ENCODE peak calls at places on chromosomes 11 and 22, in five cellular contexts. J is psoas muscle, I is mammary epithelial cell, T is spleen, F is GM23338. P is an unnamed sample.
A peak's percentile ranks its signal among the peaks of the same experiment; 100 is the strongest.

GRCh38 chr11:78567209-78567608 is 7.5 kb downstream of the NARS2 start:
- DNase-seq in J (no peak), F (no peak), I (peak; percentile 45), T (no peak), P (no peak)

GRCh38 chr11:118100691-118101232 is 14.0 kb upstream of the SMIM35 start:
- DNase-seq in T (no peak), J (no peak), F (no peak), I (no peak), P (peak; percentile 32)

GRCh38 chr22:35023692-35024363 is 42.1 kb upstream of the ISX start:
- DNase-seq in T (peak; percentile 87), F (peak; percentile 92), J (peak; percentile 66), I (peak; percentile 32), P (peak; percentile 88)

GRCh38 chr11:111938687-111939160 is 1.6 kb downstream of the DIXDC1 start:
- DNase-seq in I (peak; percentile 32), T (no peak), J (no peak), F (peak; percentile 79), P (no peak)

GRCh38 chr22:40014661-40015255 is 20.0 kb downstream of the FAM83F start:
- DNase-seq in F (no peak), T (no peak), J (no peak), I (peak; percentile 80), P (peak; percentile 2)

GRCh38 chr11:2593393-2593950 is 106.3 kb downstream of the KCNQ1OT1 start:
- DNase-seq in T (no peak), F (no peak), J (peak; percentile 23), I (no peak), P (no peak)

GRCh38 chr22:43375951-43376455 is 32.8 kb upstream of the SCUBE1 start:
- DNase-seq in F (no peak), T (no peak), I (peak; percentile 19), J (no peak), P (no peak)

GRCh38 chr11:13297917-13298356 is 20.3 kb downstream of the BMAL1 start:
- DNase-seq in T (peak; percentile 78), J (no peak), I (no peak), F (no peak), P (no peak)

GRCh38 chr11:74720596-74721478 is 10.4 kb downstream of the CHRDL2 start:
- DNase-seq in J (peak; percentile 80), F (peak; percentile 15), T (peak; percentile 63), I (no peak), P (peak; percentile 82)

GRCh38 chr22:45321827-45322226 is 12.1 kb downstream of the FAM118A start:
- DNase-seq in F (no peak), I (no peak), J (no peak), T (peak; percentile 42), P (peak; percentile 24)

GRCh38 chr11:68412593-68413475 is 47.7 kb upstream of the PPP6R3 start:
- DNase-seq in T (no peak), I (no peak), J (peak; percentile 84), F (no peak), P (no peak)

GRCh38 chr11:64583296-64584262 is 7.4 kb upstream of the SLC22A12 start:
- DNase-seq in F (no peak), T (peak; percentile 41), J (peak; percentile 51), I (no peak), P (peak; percentile 31)

GRCh38 chr22:43006753-43007152 is 8.2 kb downstream of the PACSIN2 start:
- DNase-seq in I (no peak), F (no peak), J (no peak), T (no peak), P (no peak)

GRCh38 chr11:126362879-126363655 is 7.6 kb downstream of the ST3GAL4 start:
- DNase-seq in F (no peak), J (no peak), I (no peak), T (peak; percentile 58), P (peak; percentile 32)

GRCh38 chr22:50269573-50270301 is 443 bp downstream of the MAPK11 start:
- DNase-seq in T (peak; percentile 86), F (no peak), J (no peak), I (no peak), P (no peak)

GRCh38 chr11:34242037-34242625 is 115.7 kb downstream of the ABTB2 start:
- DNase-seq in F (no peak), J (no peak), T (no peak), I (peak; percentile 41), P (no peak)

GRCh38 chr11:18243783-18244362 is 4.6 kb downstream of the SAA2 start:
- DNase-seq in F (peak; percentile 88), T (no peak), I (peak; percentile 55), J (no peak), P (no peak)

GRCh38 chr22:38464992-38465672 is 2.8 kb upstream of the KDELR3 start:
- DNase-seq in J (peak; percentile 34), F (no peak), T (peak; percentile 32), I (no peak), P (no peak)

DNA sequence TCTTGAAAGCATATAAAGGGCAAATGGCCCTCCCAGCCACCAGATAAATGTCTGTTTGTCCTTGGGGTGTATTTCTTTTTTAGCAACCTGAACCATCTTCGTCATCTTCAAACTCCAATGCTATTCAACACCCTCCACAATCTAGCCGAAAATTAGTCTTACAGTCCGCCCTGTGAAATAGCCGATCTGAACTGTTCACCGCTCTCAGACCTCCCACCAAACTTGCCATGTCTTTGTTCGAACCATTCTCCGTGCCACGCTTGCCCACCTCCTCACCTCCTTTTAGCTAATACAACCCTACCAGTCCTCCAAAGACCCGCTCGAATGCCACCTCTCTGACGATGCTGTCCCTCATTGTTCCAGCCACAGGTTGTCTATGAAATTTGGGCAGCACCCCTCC is 46.0 kb downstream of the SC5D start:
- DNase-seq in F (no peak), J (no peak), T (no peak), I (no peak), P (no peak)
- H3K27ac ChIP-seq in F (no peak overlapping the region), J (no peak overlapping the region), T (peak overlapping the region; percentile 63), I (no peak overlapping the region), P (no peak overlapping the region)

DNA sequence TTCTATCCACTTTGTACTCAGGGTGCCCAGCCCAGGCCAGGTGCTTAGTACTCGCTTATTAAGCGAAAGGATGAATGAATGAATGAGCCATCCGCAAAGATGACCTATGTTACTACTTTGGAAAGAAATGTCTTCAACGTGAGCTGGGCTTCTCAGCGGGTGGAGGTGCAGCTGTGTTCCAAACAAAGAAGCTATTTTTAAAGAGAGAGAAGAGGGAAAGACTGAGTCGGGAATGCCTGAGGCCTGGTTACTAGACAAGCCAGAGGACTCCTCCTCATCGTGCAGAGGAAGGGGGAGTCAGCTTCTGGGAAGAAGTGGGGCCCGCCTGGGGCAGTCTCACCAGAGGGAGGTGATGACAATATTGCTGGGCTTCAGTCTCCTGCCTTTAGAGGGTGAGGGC is 30.4 kb upstream of the CD5 start:
- DNase-seq in F (no peak), I (peak; percentile 34), T (no peak), J (no peak), P (no peak)
- H3K4me3 ChIP-seq in F (no peak overlapping the region), I (no peak overlapping the region), T (no peak overlapping the region), J (no peak overlapping the region), P (no peak overlapping the region)

GRCh38 chr11:65612691-65613090 is 1.3 kb downstream of the MAP3K11 start:
- DNase-seq in I (no peak), T (peak; percentile 78), F (no peak), J (no peak), P (no peak)
- H3K4me1 ChIP-seq in I (peaks cover 30% of the 10 kb centered on the region), T (peaks cover 63% of the 10 kb centered on the region), F (peaks cover 17% of the 10 kb centered on the region), J (peaks cover 45% of the 10 kb centered on the region), P (no peaks in the 10 kb centered on the region)

GRCh38 chr11:82895437-82896091 is 4.7 kb downstream of the PRCP start:
- DNase-seq in F (no peak), J (no peak), T (no peak), I (no peak), P (no peak)

GRCh38 chr11:82890941-82891340 is 9.3 kb downstream of the PRCP start:
- DNase-seq in I (no peak), T (no peak), F (no peak), J (no peak), P (no peak)

GRCh38 chr11:82889133-82890001 is 10.9 kb downstream of the PRCP start:
- DNase-seq in F (no peak), I (no peak), J (no peak), T (no peak), P (no peak)

GRCh38 chr11:82892611-82893169 is 7.5 kb downstream of the PRCP start:
- DNase-seq in T (no peak), F (no peak), J (no peak), I (no peak), P (no peak)

GRCh38 chr11:82890002-82890341 is 10.3 kb downstream of the PRCP start:
- DNase-seq in F (no peak), I (no peak), J (no peak), T (no peak), P (no peak)
- H3K27ac ChIP-seq in F (no peak overlapping the region), I (no peak overlapping the region), J (no peak overlapping the region), T (peak overlapping the region; percentile 78), P (no peak overlapping the region)

DNA sequence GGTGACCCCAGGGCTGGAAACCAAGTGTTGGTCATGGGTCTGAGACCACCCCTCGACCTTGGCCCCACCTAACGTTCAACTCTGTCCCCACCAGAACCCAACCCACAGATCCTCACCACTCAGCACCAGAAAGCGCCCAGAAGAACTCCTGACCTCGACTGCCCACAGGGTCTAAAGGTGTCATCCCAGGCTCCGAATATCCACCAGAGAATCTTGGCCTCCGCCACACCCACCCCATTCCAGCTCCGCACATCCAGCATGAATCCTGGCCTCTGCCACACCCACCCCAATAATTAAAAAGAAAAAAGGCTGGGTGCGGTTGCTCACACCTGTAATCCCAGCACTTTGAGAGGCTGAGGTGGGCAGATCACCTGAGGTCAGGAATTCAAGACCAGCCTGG is 1.3 kb downstream of the CERK start:
- DNase-seq in J (no peak), F (no peak), T (no peak), I (no peak), P (no peak)
- H3K4me3 ChIP-seq in J (peak overlapping the region; percentile 84), F (peak overlapping the region; percentile 90), T (peak overlapping the region; percentile 85), I (no peak overlapping the region), P (no peak overlapping the region)

GRCh38 chr11:15127341-15127740 is 12.6 kb downstream of the INSC start:
- DNase-seq in J (no peak), F (no peak), T (no peak), I (peak; percentile 71), P (no peak)
- H3K4me1 ChIP-seq in J (no peaks in the 10 kb centered on the region), F (no peaks in the 10 kb centered on the region), T (no peaks in the 10 kb centered on the region), I (peaks cover 30% of the 10 kb centered on the region), P (peaks cover 7% of the 10 kb centered on the region)

DNA sequence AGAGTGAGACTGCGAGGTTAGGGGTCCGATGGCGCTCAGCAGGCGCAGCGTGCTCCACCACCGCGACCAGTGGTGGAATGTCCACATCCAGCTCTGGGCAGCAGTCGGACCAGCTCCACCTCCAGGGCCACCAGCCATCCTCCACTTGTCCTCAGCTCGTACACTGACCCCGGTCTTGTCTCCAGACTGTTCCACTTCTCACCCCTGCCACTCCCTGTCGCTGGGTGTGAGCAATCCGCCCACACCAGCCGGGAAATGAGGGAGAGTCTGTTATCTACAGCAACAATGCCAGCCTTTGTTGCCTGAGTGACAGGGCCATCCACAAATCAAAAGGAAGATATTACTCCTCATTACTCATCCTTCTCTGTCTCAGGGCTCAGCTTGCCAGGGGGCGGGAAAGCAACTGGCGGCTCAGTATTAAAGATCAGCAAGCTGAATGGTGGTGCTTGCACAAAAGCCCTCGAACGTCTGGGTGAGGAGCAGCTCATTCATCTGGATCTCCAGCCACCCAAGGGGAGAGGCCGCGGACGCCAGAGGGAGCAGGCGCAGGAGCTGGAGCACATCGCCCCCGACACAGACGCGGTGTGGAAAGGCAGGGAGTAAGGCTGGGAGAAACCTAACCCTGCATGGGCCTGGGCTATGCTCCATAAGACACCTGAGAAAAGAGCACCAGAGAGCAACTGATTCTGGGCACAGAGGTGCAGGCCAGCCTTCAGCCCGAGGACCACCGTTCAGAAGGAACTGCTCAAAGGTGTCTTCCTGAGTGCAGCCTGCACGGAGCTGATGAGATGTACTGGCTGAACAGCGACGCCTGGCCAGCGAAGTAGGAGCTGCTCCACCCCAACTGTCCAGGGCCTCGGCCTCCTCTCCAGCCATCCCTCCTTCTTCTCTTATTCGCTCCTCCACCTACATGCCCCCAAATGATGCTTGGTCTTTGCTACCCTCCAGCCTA is 21.9 kb downstream of the IGSF9B start:
- DNase-seq in I (peak; percentile 92), F (no peak), J (no peak), T (peak; percentile 72), P (no peak)
- H3K27ac ChIP-seq in I (no peak overlapping the region), F (no peak overlapping the region), J (no peak overlapping the region), T (no peak overlapping the region), P (no peak overlapping the region)

P was measured in aorta.